ENCODE peak calls at places on chromosome 5, in eight cellular contexts. J, B, E, Q, M, W, A and L are unnamed samples.

GRCh38 chr5:172936441-172936840 is 22.8 kb upstream of the RPL26L1 start:
- DNase-seq in J (no peak), B (no peak), E (no peak), Q (no peak), M (no peak), W (no peak), A (no peak), L (no peak)

GRCh38 chr5:43854697-43855292 is 251.8 kb downstream of the NNT start:
- DNase-seq in J (peak), B (no peak), E (peak), Q (no peak), M (no peak), W (no peak), A (no peak), L (no peak)

GRCh38 chr5:14160116-14160515 is 17.0 kb downstream of the TRIO start:
- DNase-seq in J (no peak), B (no peak), E (no peak), Q (no peak), M (no peak), W (no peak), A (no peak), L (no peak)

GRCh38 chr5:124740055-124740454 is 6.4 kb downstream of the ZNF608 start:
- DNase-seq in J (peak), B (no peak), E (no peak), Q (no peak), M (no peak), W (no peak), A (no peak), L (no peak)

GRCh38 chr5:17989567-17989966 is 355.3 kb downstream of the TAF11L14 start:
- DNase-seq in J (no peak), B (no peak), E (no peak), Q (no peak), M (no peak), W (no peak), A (no peak), L (no peak)

GRCh38 chr5:160434022-160434531 is 12.4 kb downstream of the PTTG1 start:
- DNase-seq in J (peak), B (no peak), E (peak), Q (no peak), M (peak), W (no peak), A (peak), L (no peak)

GRCh38 chr5:93902288-93902687 is 160.9 kb upstream of the POU5F2 start:
- DNase-seq in J (no peak), B (no peak), E (no peak), Q (no peak), M (peak), W (no peak), A (no peak), L (no peak)

GRCh38 chr5:124825250-124825982 is 79.0 kb upstream of the ZNF608 start:
- DNase-seq in J (no peak), B (no peak), E (no peak), Q (no peak), M (no peak), W (no peak), A (peak), L (no peak)

GRCh38 chr5:100749771-100750284 is 153.3 kb downstream of the ST8SIA4 start:
- DNase-seq in J (no peak), B (no peak), E (no peak), Q (no peak), M (no peak), W (no peak), A (no peak), L (no peak)

GRCh38 chr5:120538149-120538548 is 74.0 kb downstream of the PRR16 start:
- DNase-seq in J (no peak), B (no peak), E (no peak), Q (no peak), M (no peak), W (no peak), A (no peak), L (peak)

GRCh38 chr5:102799017-102799416 is 43.9 kb downstream of the PAM start:
- DNase-seq in J (no peak), B (no peak), E (no peak), Q (no peak), M (no peak), W (no peak), A (no peak), L (no peak)

GRCh38 chr5:139951296-139951924 is 91.7 kb downstream of the NRG2 start:
- DNase-seq in J (no peak), B (no peak), E (no peak), Q (no peak), M (no peak), W (no peak), A (no peak), L (no peak)

GRCh38 chr5:91443028-91443427 is 59.9 kb upstream of the ARRDC3 start:
- DNase-seq in J (no peak), B (no peak), E (no peak), Q (no peak), M (no peak), W (no peak), A (no peak), L (peak)

GRCh38 chr5:107875834-107876233 is 205.1 kb upstream of the EFNA5 start:
- DNase-seq in J (no peak), B (peak), E (peak), Q (no peak), M (peak), W (no peak), A (no peak), L (no peak)
- TF ChIP-seq CTCF in J (peak), B (no peak), E (peak), Q (no peak), M (no peak), W (no peak), A (no peak), L (no peak)

DNA sequence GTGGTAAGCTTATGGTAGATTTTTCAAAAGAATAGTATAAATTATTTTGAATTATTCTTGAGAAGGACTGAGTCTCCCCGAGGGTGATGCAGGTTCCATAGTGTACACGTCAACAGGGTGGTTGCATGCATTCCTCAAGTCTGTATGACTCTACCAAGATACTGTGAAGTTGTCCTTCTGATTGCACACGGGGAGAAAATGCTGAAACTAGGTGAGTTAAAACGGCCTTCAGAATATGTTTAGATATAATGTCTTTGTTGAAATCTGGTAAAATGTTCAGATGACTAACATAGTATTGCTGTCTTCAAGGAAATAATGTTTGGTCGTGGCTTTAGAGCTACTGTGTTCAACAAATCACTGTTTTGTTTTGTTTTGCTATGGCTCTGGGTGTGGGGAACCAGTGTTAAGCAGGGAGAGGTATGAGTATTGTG is 22.4 kb upstream of the TNFAIP8 start:
- DNase-seq in J (no peak), B (no peak), E (no peak), Q (no peak), M (no peak), W (peak), A (no peak), L (no peak)
- H3K4me3 ChIP-seq in J (no peak), B (no peak), E (no peak), Q (no peak), M (no peak), W (peak), A (peak), L (no peak)

GRCh38 chr5:40518511-40518917 is 161.2 kb upstream of the PTGER4 start:
- DNase-seq in J (no peak), B (peak), E (no peak), Q (no peak), M (no peak), W (no peak), A (no peak), L (peak)
- TF ChIP-seq EZH2phosphoT487 in J (no peak), B (no peak), E (no peak), Q (no peak), M (no peak), W (no peak), A (no peak), L (no peak)

GRCh38 chr5:156819967-156820581 is 30.0 kb upstream of the PPP1R2B start:
- DNase-seq in J (no peak), B (no peak), E (no peak), Q (no peak), M (no peak), W (no peak), A (peak), L (no peak)

GRCh38 chr5:156815988-156816599 is 34.0 kb upstream of the PPP1R2B start:
- DNase-seq in J (peak), B (no peak), E (peak), Q (peak), M (peak), W (peak), A (peak), L (peak)

GRCh38 chr5:156824800-156825199 is 25.3 kb upstream of the PPP1R2B start:
- DNase-seq in J (peak), B (peak), E (peak), Q (peak), M (peak), W (no peak), A (peak), L (peak)

GRCh38 chr5:156824241-156824640 is 25.9 kb upstream of the PPP1R2B start:
- DNase-seq in J (no peak), B (no peak), E (no peak), Q (no peak), M (no peak), W (no peak), A (no peak), L (no peak)

DNA sequence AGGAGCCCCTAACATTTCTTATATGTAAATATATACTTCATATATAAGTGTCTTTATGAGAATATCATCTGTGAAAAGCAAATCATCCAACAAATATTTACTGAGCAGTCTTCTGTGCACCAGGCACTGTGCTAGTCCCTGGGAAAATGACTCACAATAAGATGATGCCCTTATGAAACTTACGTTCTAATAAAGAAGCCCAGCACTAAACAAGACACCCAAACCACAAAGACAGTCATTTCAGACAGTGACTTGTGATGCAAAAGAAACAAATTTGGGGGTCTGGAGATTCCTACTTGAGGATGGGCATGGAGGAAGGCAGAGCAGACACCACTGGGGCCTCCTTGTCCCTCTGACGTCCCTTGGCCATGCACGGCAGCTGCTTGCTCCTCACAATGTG is 30.6 kb upstream of the PPP1R2B start:
- DNase-seq in J (no peak), B (no peak), E (no peak), Q (no peak), M (no peak), W (no peak), A (no peak), L (no peak)
- TF ChIP-seq CTCF in J (no peak), B (no peak), E (no peak), Q (no peak), M (no peak), W (no peak), A (no peak), L (no peak)

DNA sequence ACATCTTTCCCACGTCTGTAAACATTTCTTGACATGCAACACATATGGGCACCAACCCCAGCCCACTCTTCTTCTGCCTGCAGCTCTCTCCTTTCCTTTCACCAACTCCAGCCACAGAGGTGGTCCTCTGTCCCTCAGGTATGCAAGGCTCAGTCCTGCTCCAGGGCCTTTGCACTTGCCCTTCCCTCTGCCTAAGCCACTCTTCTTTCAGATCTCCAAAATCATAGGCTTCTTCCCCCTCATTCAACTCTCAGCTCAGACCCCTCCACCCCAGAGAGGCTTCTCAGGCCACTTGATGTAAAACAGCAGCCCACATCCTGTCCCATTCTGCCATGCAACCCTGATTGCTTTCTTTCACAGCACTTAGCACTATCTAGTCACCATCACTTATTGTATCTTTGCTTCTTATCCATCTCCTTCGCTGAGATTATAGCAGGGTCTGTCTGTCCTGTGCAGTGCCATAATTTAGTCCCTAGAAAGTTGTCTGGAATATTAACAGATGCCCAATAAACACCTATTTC is 3.4 kb downstream of the LIFR start:
- DNase-seq in J (no peak), B (no peak), E (no peak), Q (no peak), M (no peak), W (no peak), A (no peak), L (no peak)
- H3K4me3 ChIP-seq in J (no peak), B (no peak), E (no peak), Q (no peak), M (no peak), W (no peak), A (no peak), L (no peak)

DNA sequence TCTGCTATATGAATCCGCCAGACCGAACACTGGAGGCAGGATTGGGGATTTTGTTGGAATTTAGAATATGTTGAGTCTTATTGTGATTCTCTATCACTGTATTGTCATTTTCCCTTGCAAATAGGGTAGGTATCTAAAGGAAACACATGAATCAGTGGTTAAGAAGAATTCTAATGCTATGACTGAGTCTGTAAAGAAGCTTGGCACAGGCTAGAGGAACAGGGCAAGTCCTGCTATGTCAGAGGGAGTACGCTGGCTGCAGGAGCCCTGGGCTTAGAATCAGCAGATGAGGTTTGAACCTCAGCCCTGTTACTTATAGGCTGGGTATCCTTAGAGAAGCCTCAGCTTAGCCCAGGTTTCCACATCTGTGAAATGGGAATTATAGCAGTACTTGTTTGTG is 198.1 kb downstream of the NR3C1 start:
- DNase-seq in J (no peak), B (no peak), E (peak), Q (no peak), M (no peak), W (no peak), A (no peak), L (peak)
- TF ChIP-seq EZH2phosphoT487 in J (no peak), B (no peak), E (no peak), Q (no peak), M (no peak), W (no peak), A (no peak), L (no peak)

GRCh38 chr5:115169392-115170127 is at the start of gene TRIM36:
- DNase-seq in J (peak), B (peak), E (peak), Q (peak), M (peak), W (peak), A (peak), L (peak)
- TF ChIP-seq CTCF in J (peak), B (no peak), E (peak), Q (no peak), M (peak), W (peak), A (no peak), L (peak)

DNA sequence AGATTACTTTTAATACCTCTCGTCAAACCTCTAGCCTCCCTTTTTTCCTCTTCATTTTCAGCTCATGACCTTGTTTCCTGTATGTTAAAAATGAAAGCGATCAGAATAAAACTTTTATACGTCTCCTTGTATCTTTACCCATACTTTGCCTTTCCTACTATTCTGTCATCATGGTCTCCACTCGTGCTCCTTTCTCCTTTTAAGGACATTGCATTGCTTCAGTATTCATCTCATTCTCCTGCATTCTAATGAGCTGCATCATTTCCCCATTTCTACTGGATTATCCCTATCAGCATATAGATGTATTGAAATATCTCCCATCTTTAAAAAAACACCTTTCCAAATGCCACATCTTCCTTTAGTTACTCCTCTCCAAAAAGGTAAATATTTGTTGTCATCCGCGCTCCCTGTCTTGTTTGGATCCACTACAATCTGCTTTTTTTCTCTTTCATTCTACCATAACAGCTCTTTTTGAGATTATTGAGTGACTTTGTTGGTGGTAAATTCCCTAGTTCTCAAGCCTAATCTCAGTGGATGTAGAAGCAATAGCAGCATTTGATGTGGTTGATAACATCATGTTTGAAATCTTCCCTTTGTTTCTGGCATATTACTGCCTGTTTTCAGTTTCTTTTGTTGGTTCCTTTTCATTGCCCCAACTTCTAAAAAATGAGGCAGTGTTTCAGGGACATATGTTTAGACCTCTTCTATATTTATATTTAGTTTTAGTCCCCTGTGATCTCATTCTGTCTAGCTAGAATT is 8.7 kb downstream of the CDC42SE2 start:
- DNase-seq in J (no peak), B (no peak), E (no peak), Q (no peak), M (no peak), W (peak), A (no peak), L (no peak)
- H3K4me3 ChIP-seq in J (no peak), B (no peak), E (no peak), Q (no peak), M (no peak), W (no peak), A (peak), L (no peak)

GRCh38 chr5:82298668-82299067 is 20.5 kb upstream of the RPS23 start:
- DNase-seq in J (no peak), B (no peak), E (no peak), Q (no peak), M (no peak), W (no peak), A (no peak), L (no peak)
- TF ChIP-seq EZH2phosphoT487 in J (no peak), B (no peak), E (no peak), Q (no peak), M (no peak), W (no peak), A (no peak), L (no peak)